ENCODE peak calls at places on chromosomes 16 and 17, in ten cellular contexts. V, N, A, Z, B, Q, M, D, J and P are unnamed samples.

GRCh38 chr16:70700101-70701020 is 14.5 kb upstream of the MTSS2 start:
- DNase-seq in V (no peak), N (no peak), A (peak), Z (no peak), B (peak), Q (no peak), M (no peak), D (no peak), J (no peak), P (no peak)

GRCh38 chr17:55264640-55265298 is at the start of gene HLF:
- DNase-seq in V (peak), N (peak), A (peak), Z (no peak), B (peak), Q (peak), M (peak), D (peak), J (peak), P (no peak)

GRCh38 chr17:44547625-44548297 is 9.5 kb upstream of the FZD2 start:
- DNase-seq in V (no peak), N (no peak), A (no peak), Z (no peak), B (no peak), Q (no peak), M (no peak), D (no peak), J (no peak), P (no peak)

GRCh38 chr17:76370261-76370993 is 14.0 kb upstream of the SPHK1 start:
- DNase-seq in V (peak), N (no peak), A (no peak), Z (no peak), B (no peak), Q (peak), M (peak), D (no peak), J (no peak), P (no peak)

GRCh38 chr17:82287849-82288601 is 14.5 kb upstream of the CSNK1D start:
- DNase-seq in V (peak), N (no peak), A (no peak), Z (no peak), B (no peak), Q (no peak), M (no peak), D (no peak), J (no peak), P (peak)

GRCh38 chr17:78474631-78475146 is 96.2 kb downstream of the PGS1 start:
- DNase-seq in V (no peak), N (no peak), A (no peak), Z (peak), B (no peak), Q (no peak), M (no peak), D (no peak), J (no peak), P (no peak)

GRCh38 chr17:8855477-8856204 is 11.8 kb downstream of the PIK3R6 start:
- DNase-seq in V (no peak), N (no peak), A (no peak), Z (peak), B (no peak), Q (no peak), M (no peak), D (no peak), J (no peak), P (no peak)

GRCh38 chr17:18033442-18034099 is 5.4 kb downstream of the ATPAF2 start:
- DNase-seq in V (peak), N (no peak), A (peak), Z (peak), B (peak), Q (no peak), M (peak), D (no peak), J (no peak), P (peak)

GRCh38 chr17:45271603-45272002 is 9.7 kb upstream of the SPATA32 start:
- DNase-seq in V (no peak), N (no peak), A (no peak), Z (no peak), B (no peak), Q (no peak), M (no peak), D (no peak), J (no peak), P (no peak)